ENCODE peak calls at places on chromosomes 5 and 9, in seven cellular contexts. O is activated CD8-positive, alpha-beta memory T cell treated with anti-CD3 and anti-CD28 coated beads for 24 hours; H is GM12865; Z is fibroblast of the aortic adventitia; Y is WTC11; E is EL; A is SW 1271. C is an unnamed sample.

GRCh38 chr5:54936201-54936600 is 49.2 kb downstream of the ESM1 start:
- DNase-seq in Y (no peak), A (no peak), E (no peak), O (no peak), Z (peak), H (no peak), C (no peak)

GRCh38 chr5:73066466-73066865 is 53.9 kb upstream of the TMEM171 start:
- DNase-seq in E (peak), A (no peak), O (no peak), H (no peak), Y (no peak), Z (peak), C (no peak)

GRCh38 chr5:159171274-159171673 is 38.1 kb downstream of the RNF145 start:
- DNase-seq in A (no peak), E (no peak), O (no peak), Y (no peak), H (no peak), Z (no peak), C (no peak)

GRCh38 chr9:13513710-13514444 is 234.4 kb upstream of the MPDZ start:
- DNase-seq in Z (peak), H (no peak), Y (peak), E (peak), A (no peak), O (no peak), C (no peak)

GRCh38 chr5:84085387-84086041 is 299.2 kb downstream of the EDIL3 start:
- DNase-seq in O (no peak), H (no peak), E (no peak), Z (no peak), Y (no peak), A (no peak), C (no peak)

GRCh38 chr5:151911011-151911410 is 13.6 kb downstream of the GLRA1 start:
- DNase-seq in Z (no peak), H (no peak), A (no peak), O (no peak), Y (no peak), E (no peak), C (no peak)

GRCh38 chr5:79416499-79416898 is 97.4 kb downstream of the HOMER1 start:
- DNase-seq in Z (peak), A (no peak), E (peak), O (no peak), H (peak), Y (no peak), C (no peak)

GRCh38 chr5:122584411-122585110 is 190.3 kb upstream of the SNX2 start:
- DNase-seq in E (no peak), A (no peak), Y (no peak), Z (no peak), H (no peak), O (no peak), C (no peak)

GRCh38 chr5:158522761-158523160 is 577.0 kb downstream of the EBF1 start:
- DNase-seq in Y (no peak), O (no peak), A (no peak), Z (peak), E (no peak), H (no peak), C (no peak)

GRCh38 chr9:136787690-136788400 is 3.3 kb upstream of the TMEM141 start:
- DNase-seq in E (peak), O (peak), A (no peak), Y (peak), H (peak), Z (peak), C (peak)

GRCh38 chr5:137376127-137376526 is 123.0 kb downstream of the SPOCK1 start:
- DNase-seq in O (no peak), Z (no peak), A (no peak), H (no peak), Y (peak), E (no peak), C (no peak)

GRCh38 chr5:112248643-112249042 is 170.4 kb downstream of the EPB41L4A start:
- DNase-seq in H (no peak), A (no peak), E (no peak), O (no peak), Z (no peak), Y (no peak), C (no peak)

GRCh38 chr9:76676857-76677256 is 87.4 kb upstream of the PCA3 start:
- DNase-seq in O (no peak), E (no peak), Y (no peak), A (no peak), H (no peak), Z (no peak), C (no peak)

GRCh38 chr5:62354028-62354874 is 48.2 kb downstream of the KIF2A start:
- DNase-seq in H (peak), A (no peak), Z (peak), E (peak), Y (no peak), O (no peak), C (peak)

GRCh38 chr5:123099514-123100151 is 10.6 kb downstream of the PRDM6 start:
- DNase-seq in Z (peak), E (peak), O (no peak), A (no peak), H (no peak), Y (peak), C (no peak)

GRCh38 chr5:133489632-133490031 is 122.7 kb downstream of the FSTL4 start:
- DNase-seq in Z (no peak), Y (no peak), H (peak), A (no peak), O (peak), E (no peak), C (no peak)

GRCh38 chr5:1039210-1039548 is 30.6 kb downstream of the NKD2 start:
- DNase-seq in E (no peak), O (no peak), H (no peak), A (no peak), Z (no peak), Y (no peak), C (no peak)

GRCh38 chr9:104850771-104851170 is 77.2 kb downstream of the ABCA1 start:
- DNase-seq in Z (peak), H (no peak), Y (no peak), A (no peak), E (peak), O (no peak), C (no peak)

C was measured in T-cell.